ENCODE peak calls at places on chromosomes 13 and 19, in eight cellular contexts. B, Q, K, J, G, L, V and E are unnamed samples.

GRCh38 chr19:14871619-14872230 is 14.2 kb downstream of the OR7A17 start:
- DNase-seq in K (no peak), L (peak), B (no peak), Q (no peak), G (no peak), J (no peak), V (peak), E (no peak)

GRCh38 chr13:73059460-73060250 is 850 bp downstream of the KLF5 start:
- DNase-seq in Q (peak), L (peak), G (peak), B (no peak), V (peak), K (peak), J (peak), E (peak)

GRCh38 chr19:16895467-16896097 is 6.8 kb downstream of the F2RL3 start:
- DNase-seq in K (no peak), J (no peak), G (no peak), V (no peak), L (no peak), Q (no peak), B (no peak), E (no peak)

GRCh38 chr13:46735425-46735824 is 61.5 kb downstream of the ESD start:
- DNase-seq in Q (no peak), B (no peak), G (no peak), V (no peak), J (no peak), L (no peak), K (no peak), E (no peak)

GRCh38 chr13:105937451-105937850 is 598.0 kb downstream of the EFNB2 start:
- DNase-seq in V (no peak), G (no peak), K (no peak), Q (no peak), B (no peak), J (no peak), L (peak), E (no peak)

GRCh38 chr19:30053558-30053957 is 111.5 kb downstream of the URI1 start:
- DNase-seq in G (peak), J (no peak), L (no peak), Q (no peak), B (no peak), K (no peak), V (no peak), E (no peak)

GRCh38 chr19:57708641-57709354 is at the start of gene ZNF154:
- DNase-seq in K (peak), B (no peak), V (no peak), Q (no peak), J (peak), G (peak), L (peak), E (peak)

GRCh38 chr13:106561551-106562170 is 6.3 kb downstream of the ARGLU1 start:
- DNase-seq in B (no peak), L (no peak), V (no peak), K (peak), G (no peak), Q (no peak), J (peak), E (no peak)

GRCh38 chr19:32406161-32407003 is 812 bp downstream of the DPY19L3 start:
- DNase-seq in L (peak), J (no peak), K (no peak), B (no peak), G (no peak), Q (no peak), V (no peak), E (no peak)

GRCh38 chr19:7870571-7871279 is 3.5 kb downstream of the PRR36 start:
- DNase-seq in J (peak), G (no peak), L (peak), B (no peak), K (no peak), Q (no peak), V (peak), E (peak)

GRCh38 chr13:62910541-62910940 is 1494.9 kb upstream of the PCDH20 start:
- DNase-seq in V (no peak), G (no peak), Q (no peak), B (no peak), J (no peak), K (no peak), L (no peak), E (no peak)

GRCh38 chr13:91356919-91357612 is 9.6 kb downstream of the MIR17HG start:
- DNase-seq in J (no peak), B (no peak), G (no peak), Q (no peak), K (no peak), L (no peak), V (peak), E (no peak)

GRCh38 chr13:29849731-29850212 is 645 bp downstream of the UBL3 start:
- DNase-seq in V (peak), J (peak), L (peak), B (no peak), G (peak), Q (peak), K (peak), E (peak)

GRCh38 chr13:66992183-66992582 is 238.0 kb downstream of the PCDH9 start:
- DNase-seq in Q (no peak), L (no peak), G (no peak), B (no peak), K (no peak), V (no peak), J (no peak), E (no peak)

GRCh38 chr19:50669319-50670101 is 20.3 kb downstream of the C19orf81 start:
- DNase-seq in G (no peak), V (peak), L (peak), J (no peak), B (no peak), Q (no peak), K (no peak), E (no peak)

GRCh38 chr19:22026687-22027086 is 15.9 kb upstream of the ZNF208 start:
- DNase-seq in Q (no peak), B (no peak), L (no peak), K (no peak), G (no peak), J (no peak), V (no peak), E (no peak)

GRCh38 chr19:51361228-51361627 is 5.0 kb downstream of the ETFB start:
- DNase-seq in G (no peak), K (no peak), Q (no peak), B (no peak), L (no peak), V (no peak), J (no peak), E (no peak)

GRCh38 chr13:84479656-84480055 is 597.4 kb upstream of the SLITRK1 start:
- DNase-seq in V (no peak), G (no peak), B (no peak), J (no peak), L (no peak), Q (no peak), K (no peak), E (no peak)

GRCh38 chr13:114315074-114315785 is 927 bp downstream of the CHAMP1 start:
- DNase-seq in V (no peak), G (no peak), B (no peak), Q (no peak), J (no peak), K (no peak), L (no peak), E (no peak)

GRCh38 chr13:64817721-64818120 is 2412.4 kb downstream of the PCDH9 start:
- DNase-seq in K (no peak), Q (no peak), V (no peak), G (no peak), L (no peak), J (no peak), B (no peak), E (no peak)

GRCh38 chr13:74883834-74884233 is 598.1 kb downstream of the TBC1D4 start:
- DNase-seq in Q (no peak), G (no peak), J (no peak), L (peak), K (no peak), V (no peak), B (no peak), E (no peak)

GRCh38 chr13:34172048-34172447 is 354.1 kb downstream of the RFC3 start:
- DNase-seq in K (no peak), B (no peak), V (no peak), J (no peak), Q (no peak), G (no peak), L (no peak), E (no peak)

GRCh38 chr13:92272177-92272576 is 873.8 kb downstream of the GPC5 start:
- DNase-seq in B (no peak), J (no peak), Q (no peak), K (no peak), G (no peak), V (no peak), L (no peak), E (no peak)

GRCh38 chr13:63586467-63586866 is 2170.8 kb upstream of the PCDH20 start:
- DNase-seq in G (no peak), L (no peak), J (no peak), B (no peak), Q (no peak), K (no peak), V (no peak), E (no peak)

DNA sequence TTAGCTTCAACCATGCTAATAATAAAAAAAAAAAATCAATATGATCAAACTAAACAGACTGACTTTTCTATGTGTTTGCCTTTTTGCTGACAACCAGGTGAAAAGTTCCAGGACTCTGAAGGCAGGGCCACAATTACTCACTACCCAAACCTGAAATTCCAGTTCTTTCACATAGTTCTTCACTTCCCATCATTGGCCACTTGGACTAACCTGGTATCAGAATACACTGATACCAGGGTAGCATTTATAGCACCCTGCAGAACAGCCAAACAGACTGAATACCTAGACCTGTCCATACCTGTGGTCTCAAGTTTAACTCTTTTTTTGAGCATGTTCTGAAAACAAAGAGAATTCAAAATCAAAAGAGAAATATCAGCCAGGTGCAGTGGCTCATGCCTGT is 25.1 kb downstream of the ELF1 start:
- DNase-seq in J (no peak), L (peak), V (no peak), G (no peak), Q (no peak), B (no peak), K (no peak), E (no peak)
- TF ChIP-seq CTCF in J (no peak), L (no peak), V (no peak), G (no peak), Q (no peak), B (no peak), K (no peak), E (no peak)

DNA sequence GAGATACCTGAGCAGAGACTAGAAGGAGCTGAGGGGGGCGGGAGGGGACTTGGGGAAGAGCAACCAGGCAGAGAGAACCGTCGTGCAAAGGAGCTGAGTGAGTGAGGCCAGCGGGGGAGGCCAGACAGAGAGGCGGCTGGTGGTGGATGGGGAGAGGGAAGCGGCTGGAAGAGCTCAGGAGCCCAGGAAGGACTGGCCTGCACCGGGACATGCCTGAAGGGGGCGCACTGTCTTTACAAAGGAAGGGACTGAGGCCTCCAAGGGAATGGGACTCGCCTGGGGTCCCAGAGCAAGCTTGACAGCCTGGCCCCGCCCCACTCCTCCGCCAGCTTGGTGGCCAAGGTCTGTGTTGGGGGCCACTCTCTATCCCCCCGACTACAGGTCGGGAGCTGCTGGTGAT is 14.9 kb downstream of the ONECUT3 start:
- DNase-seq in L (peak), G (no peak), V (peak), K (no peak), B (no peak), Q (no peak), J (no peak), E (no peak)
- TF ChIP-seq CTCF in L (peak), G (no peak), V (peak), K (no peak), B (peak), Q (no peak), J (no peak), E (no peak)

GRCh38 chr19:33470040-33470330 is 51.6 kb downstream of the PEPD start:
- DNase-seq in K (no peak), Q (no peak), J (no peak), B (no peak), V (no peak), G (peak), L (no peak), E (no peak)

GRCh38 chr19:33470686-33471085 is 50.9 kb downstream of the PEPD start:
- DNase-seq in G (no peak), Q (peak), J (no peak), K (no peak), B (no peak), V (no peak), L (no peak), E (no peak)

GRCh38 chr19:33473644-33474305 is 47.8 kb downstream of the PEPD start:
- DNase-seq in J (no peak), B (peak), L (no peak), V (no peak), Q (peak), K (no peak), G (peak), E (no peak)

GRCh38 chr19:33471111-33471996 is 50.2 kb downstream of the PEPD start:
- DNase-seq in V (no peak), J (no peak), Q (peak), K (no peak), G (no peak), B (no peak), L (no peak), E (no peak)

GRCh38 chr19:33472696-33473624 is 48.6 kb downstream of the PEPD start:
- DNase-seq in Q (no peak), L (no peak), V (no peak), J (no peak), B (peak), G (peak), K (no peak), E (no peak)
- TF ChIP-seq CTCF in Q (no peak), L (no peak), V (no peak), J (no peak), B (no peak), G (no peak), K (no peak), E (no peak)

GRCh38 chr13:48159436-48160225 is 64.7 kb upstream of the MED4 start:
- DNase-seq in B (no peak), G (no peak), L (no peak), J (no peak), K (no peak), Q (no peak), V (no peak), E (no peak)

GRCh38 chr13:48162182-48162581 is 67.3 kb upstream of the MED4 start:
- DNase-seq in V (no peak), B (no peak), Q (no peak), L (no peak), G (no peak), J (no peak), K (no peak), E (no peak)

GRCh38 chr13:48160879-48161278 is 66.0 kb upstream of the MED4 start:
- DNase-seq in K (peak), J (peak), V (no peak), B (peak), Q (no peak), G (no peak), L (no peak), E (peak)

GRCh38 chr13:48163066-48163465 is 68.2 kb upstream of the MED4 start:
- DNase-seq in L (no peak), V (no peak), B (no peak), K (no peak), J (no peak), G (no peak), Q (no peak), E (no peak)

GRCh38 chr13:48161530-48162179 is 66.8 kb upstream of the MED4 start:
- DNase-seq in V (no peak), Q (peak), B (no peak), G (peak), K (peak), L (no peak), J (peak), E (peak)
- TF ChIP-seq CTCF in V (no peak), Q (no peak), B (no peak), G (no peak), K (no peak), L (no peak), J (no peak), E (no peak)

GRCh38 chr13:28637714-28638355 is 21.1 kb upstream of the POMP start:
- DNase-seq in Q (no peak), G (no peak), V (no peak), J (peak), L (peak), B (no peak), K (no peak), E (no peak)
- TF ChIP-seq CTCF in Q (no peak), G (no peak), V (no peak), J (no peak), L (no peak), B (no peak), K (no peak), E (no peak)

DNA sequence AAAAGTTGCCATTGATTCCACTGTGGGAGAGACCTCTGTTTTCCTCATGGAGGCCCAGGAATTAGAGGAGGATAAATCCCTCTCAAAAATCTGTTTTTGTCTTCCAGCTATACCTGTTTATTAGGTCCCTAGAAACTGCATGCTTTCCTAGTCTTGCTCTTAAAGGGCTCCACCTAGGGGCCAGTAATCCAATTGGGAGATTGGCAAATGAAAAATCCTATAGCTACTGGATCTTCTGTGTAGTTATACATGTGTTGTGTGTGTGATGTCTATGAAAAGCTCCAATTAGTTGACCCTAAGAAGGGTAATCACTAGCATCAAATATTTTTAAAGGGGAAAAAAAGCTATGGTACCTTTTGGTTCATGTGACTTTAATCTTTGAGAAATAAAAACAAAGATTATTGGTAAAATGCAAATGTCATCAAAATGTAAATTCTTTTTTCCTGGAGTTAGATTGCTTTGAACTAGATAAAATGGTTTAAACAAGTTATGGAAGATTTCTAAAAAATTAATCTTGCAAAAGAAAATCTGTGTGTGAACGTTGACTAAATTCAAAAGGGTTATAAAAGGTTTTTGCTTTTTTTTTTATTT is 63.4 kb upstream of the C1QTNF9B start:
- DNase-seq in G (no peak), Q (no peak), V (no peak), B (no peak), L (peak), K (no peak), J (no peak), E (no peak)
- TF ChIP-seq CTCF in G (peak), Q (no peak), V (peak), B (peak), L (peak), K (peak), J (peak), E (no peak)

GRCh38 chr13:44874886-44875630 is 114.2 kb downstream of the NUFIP1 start:
- DNase-seq in V (no peak), B (no peak), J (no peak), G (no peak), K (no peak), Q (peak), L (no peak), E (no peak)

GRCh38 chr13:44874176-44874575 is 115.1 kb downstream of the NUFIP1 start:
- DNase-seq in L (no peak), Q (peak), V (no peak), K (no peak), J (no peak), G (no peak), B (no peak), E (no peak)

GRCh38 chr13:44884076-44884729 is 105.1 kb downstream of the NUFIP1 start:
- DNase-seq in L (no peak), V (no peak), B (no peak), K (no peak), Q (peak), J (no peak), G (no peak), E (no peak)

GRCh38 chr13:44876782-44877324 is 112.4 kb downstream of the NUFIP1 start:
- DNase-seq in G (no peak), B (no peak), L (peak), Q (peak), J (no peak), K (no peak), V (peak), E (no peak)

DNA sequence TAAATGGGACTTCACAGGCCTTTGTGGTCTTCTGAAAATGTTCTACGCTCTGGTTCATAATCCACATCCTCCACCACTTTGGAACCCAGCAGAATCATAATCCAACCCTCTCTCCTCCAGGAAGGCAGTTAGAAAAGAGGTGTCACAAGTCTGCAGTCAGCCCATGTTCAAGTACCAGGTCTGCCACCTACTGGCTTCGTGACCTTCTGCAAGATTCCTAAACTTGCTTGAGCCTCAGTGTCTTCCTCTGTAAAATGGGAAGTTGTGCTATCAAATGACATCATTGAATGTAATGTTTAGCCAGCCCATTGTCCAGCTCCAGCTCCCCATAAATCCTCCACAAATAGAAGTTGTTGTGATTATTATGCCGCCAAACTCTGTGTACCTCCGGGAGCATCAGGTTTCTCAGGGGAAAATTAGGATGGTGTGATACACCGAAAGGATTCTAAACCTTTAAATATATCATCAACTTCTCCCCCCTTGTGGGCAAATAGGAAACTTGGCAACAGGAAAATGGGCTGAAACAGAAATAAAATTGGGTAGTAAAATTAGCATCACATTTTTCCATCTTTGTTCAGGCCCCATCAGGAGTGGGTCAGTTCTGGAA is 109.7 kb downstream of the NUFIP1 start:
- DNase-seq in B (no peak), Q (peak), V (no peak), K (no peak), G (no peak), J (no peak), L (peak), E (no peak)
- TF ChIP-seq CTCF in B (peak), Q (no peak), V (peak), K (peak), G (peak), J (peak), L (peak), E (peak)

GRCh38 chr13:113243847-113244246 is 34.4 kb downstream of the CUL4A start:
- DNase-seq in K (no peak), J (no peak), G (no peak), L (no peak), B (no peak), V (no peak), Q (no peak), E (no peak)

GRCh38 chr13:113245858-113246791 is 36.7 kb downstream of the CUL4A start:
- DNase-seq in B (no peak), L (peak), J (no peak), K (no peak), V (no peak), Q (peak), G (no peak), E (no peak)
- TF ChIP-seq CTCF in B (peak), L (peak), J (peak), K (no peak), V (peak), Q (no peak), G (peak), E (no peak)